ENCODE peak calls at places on chromosomes 7 and 10, in seven cellular contexts. One of them, this sample, is unnamed.
A peak's percentile ranks its signal among the peaks of the same experiment; 100 is the strongest.

GRCh38 chr7:10237306-10237705 is 736.4 kb upstream of the PHF14 start:
- DNase-seq in stomach: no peak
- DNase-seq in prostate gland: no peak
- DNase-seq in HCT116: peak; percentile 16
- DNase-seq in breast epithelium: no peak
- DNase-seq in GM12891: no peak
- DNase-seq in esophagus muscularis mucosa: no peak
- DNase-seq in this sample: no peak

GRCh38 chr10:49140306-49141175 is 6.7 kb upstream of the FAM170B start:
- DNase-seq in stomach: no peak
- DNase-seq in prostate gland: no peak
- DNase-seq in HCT116: no peak
- DNase-seq in breast epithelium: no peak
- DNase-seq in GM12891: no peak
- DNase-seq in esophagus muscularis mucosa: no peak
- DNase-seq in this sample: no peak

GRCh38 chr7:139797607-139798006 is 19.8 kb upstream of the HIPK2 start:
- DNase-seq in stomach: no peak
- DNase-seq in prostate gland: no peak
- DNase-seq in HCT116: no peak
- DNase-seq in breast epithelium: no peak
- DNase-seq in GM12891: no peak
- DNase-seq in esophagus muscularis mucosa: no peak
- DNase-seq in this sample: no peak

GRCh38 chr10:13018171-13018570 is 16.7 kb upstream of the CCDC3 start:
- DNase-seq in stomach: no peak
- DNase-seq in prostate gland: no peak
- DNase-seq in HCT116: no peak
- DNase-seq in breast epithelium: no peak
- DNase-seq in GM12891: no peak
- DNase-seq in esophagus muscularis mucosa: no peak
- DNase-seq in this sample: no peak

GRCh38 chr7:23893172-23893941 is 183.3 kb downstream of the STK31 start:
- DNase-seq in stomach: no peak
- DNase-seq in prostate gland: no peak
- DNase-seq in HCT116: no peak
- DNase-seq in breast epithelium: no peak
- DNase-seq in GM12891: no peak
- DNase-seq in esophagus muscularis mucosa: peak; percentile 80
- DNase-seq in this sample: no peak

GRCh38 chr10:3828404-3829192 is 43.6 kb upstream of the KLF6 start:
- DNase-seq in stomach: no peak
- DNase-seq in prostate gland: no peak
- DNase-seq in HCT116: no peak
- DNase-seq in breast epithelium: no peak
- DNase-seq in GM12891: no peak
- DNase-seq in esophagus muscularis mucosa: no peak
- DNase-seq in this sample: peak; percentile 31

GRCh38 chr10:99443483-99443882 is 13.1 kb upstream of the GOT1 start:
- DNase-seq in stomach: no peak
- DNase-seq in prostate gland: no peak
- DNase-seq in HCT116: no peak
- DNase-seq in breast epithelium: no peak
- DNase-seq in GM12891: no peak
- DNase-seq in esophagus muscularis mucosa: no peak
- DNase-seq in this sample: no peak

GRCh38 chr7:139358541-139359365 is 941 bp upstream of the LUC7L2 start:
- DNase-seq in stomach: no peak
- DNase-seq in prostate gland: peak; percentile 64
- DNase-seq in HCT116: peak; percentile 40
- DNase-seq in breast epithelium: no peak
- DNase-seq in GM12891: peak; percentile 8
- DNase-seq in esophagus muscularis mucosa: peak; percentile 92
- DNase-seq in this sample: peak; percentile 30

GRCh38 chr7:126698446-126698845 is 554.3 kb downstream of the GRM8 start:
- DNase-seq in stomach: no peak
- DNase-seq in prostate gland: no peak
- DNase-seq in HCT116: no peak
- DNase-seq in breast epithelium: no peak
- DNase-seq in GM12891: no peak
- DNase-seq in esophagus muscularis mucosa: no peak
- DNase-seq in this sample: no peak

GRCh38 chr7:95322396-95322795 is 1.9 kb downstream of the PON1 start:
- DNase-seq in stomach: no peak
- DNase-seq in prostate gland: no peak
- DNase-seq in HCT116: no peak
- DNase-seq in breast epithelium: no peak
- DNase-seq in GM12891: no peak
- DNase-seq in esophagus muscularis mucosa: peak; percentile 79
- DNase-seq in this sample: no peak

GRCh38 chr10:131682271-131682962 is 218.4 kb upstream of the PPP2R2D start:
- DNase-seq in stomach: no peak
- DNase-seq in prostate gland: no peak
- DNase-seq in HCT116: no peak
- DNase-seq in breast epithelium: no peak
- DNase-seq in GM12891: no peak
- DNase-seq in esophagus muscularis mucosa: no peak
- DNase-seq in this sample: no peak

GRCh38 chr7:44615149-44615611 is 8.8 kb downstream of the OGDH start:
- DNase-seq in stomach: peak; percentile 40
- DNase-seq in prostate gland: no peak
- DNase-seq in HCT116: no peak
- DNase-seq in breast epithelium: no peak
- DNase-seq in GM12891: no peak
- DNase-seq in esophagus muscularis mucosa: no peak
- DNase-seq in this sample: no peak

GRCh38 chr7:27235387-27236052 is 7.1 kb upstream of the EVX1 start:
- DNase-seq in stomach: peak; percentile 50
- DNase-seq in prostate gland: peak; percentile 77
- DNase-seq in HCT116: peak; percentile 16
- DNase-seq in breast epithelium: no peak
- DNase-seq in GM12891: no peak
- DNase-seq in esophagus muscularis mucosa: no peak
- DNase-seq in this sample: no peak

GRCh38 chr7:47514818-47515217 is 67.1 kb downstream of the TNS3 start:
- DNase-seq in stomach: no peak
- DNase-seq in prostate gland: no peak
- DNase-seq in HCT116: no peak
- DNase-seq in breast epithelium: no peak
- DNase-seq in GM12891: no peak
- DNase-seq in esophagus muscularis mucosa: no peak
- DNase-seq in this sample: no peak

GRCh38 chr10:61793760-61794713 is 107.5 kb upstream of the ARID5B start:
- DNase-seq in stomach: no peak
- DNase-seq in prostate gland: no peak
- DNase-seq in HCT116: no peak
- DNase-seq in breast epithelium: no peak
- DNase-seq in GM12891: no peak
- DNase-seq in esophagus muscularis mucosa: no peak
- DNase-seq in this sample: no peak

GRCh38 chr10:114893248-114893647 is 44.7 kb upstream of the TRUB1 start:
- DNase-seq in stomach: no peak
- DNase-seq in prostate gland: no peak
- DNase-seq in HCT116: peak; percentile 55
- DNase-seq in breast epithelium: no peak
- DNase-seq in GM12891: no peak
- DNase-seq in esophagus muscularis mucosa: no peak
- DNase-seq in this sample: no peak

GRCh38 chr10:8051109-8051781 is 3.2 kb upstream of the GATA3 start:
- DNase-seq in stomach: no peak
- DNase-seq in prostate gland: no peak
- DNase-seq in HCT116: no peak
- DNase-seq in breast epithelium: no peak
- DNase-seq in GM12891: no peak
- DNase-seq in esophagus muscularis mucosa: no peak
- DNase-seq in this sample: no peak

GRCh38 chr10:133278577-133279265 is 2.1 kb upstream of the ADAM8 start:
- DNase-seq in stomach: peak; percentile 82
- DNase-seq in prostate gland: peak; percentile 69
- DNase-seq in HCT116: no peak
- DNase-seq in breast epithelium: no peak
- DNase-seq in GM12891: peak; percentile 86
- DNase-seq in esophagus muscularis mucosa: no peak
- DNase-seq in this sample: peak; percentile 73

GRCh38 chr7:32119790-32120196 is 49.6 kb upstream of the PDE1C start:
- DNase-seq in stomach: no peak
- DNase-seq in prostate gland: no peak
- DNase-seq in HCT116: no peak
- DNase-seq in breast epithelium: no peak
- DNase-seq in GM12891: no peak
- DNase-seq in esophagus muscularis mucosa: no peak
- DNase-seq in this sample: no peak

GRCh38 chr7:44709945-44710596 is 38.6 kb upstream of the ZMIZ2 start:
- DNase-seq in stomach: no peak
- DNase-seq in prostate gland: no peak
- DNase-seq in HCT116: no peak
- DNase-seq in breast epithelium: no peak
- DNase-seq in GM12891: no peak
- DNase-seq in esophagus muscularis mucosa: no peak
- DNase-seq in this sample: no peak

GRCh38 chr7:146094356-146094755 is 22.2 kb upstream of the CNTNAP2 start:
- DNase-seq in stomach: no peak
- DNase-seq in prostate gland: no peak
- DNase-seq in HCT116: no peak
- DNase-seq in breast epithelium: no peak
- DNase-seq in GM12891: no peak
- DNase-seq in esophagus muscularis mucosa: no peak
- DNase-seq in this sample: no peak

GRCh38 chr10:31906039-31906438 is 22.6 kb downstream of the ARHGAP12 start:
- DNase-seq in stomach: no peak
- DNase-seq in prostate gland: no peak
- DNase-seq in HCT116: no peak
- DNase-seq in breast epithelium: no peak
- DNase-seq in GM12891: no peak
- DNase-seq in esophagus muscularis mucosa: no peak
- DNase-seq in this sample: no peak

GRCh38 chr7:138235207-138235606 is 158.9 kb downstream of the AKR1D1 start:
- DNase-seq in stomach: peak; percentile 49
- DNase-seq in prostate gland: no peak
- DNase-seq in HCT116: no peak
- DNase-seq in breast epithelium: no peak
- DNase-seq in GM12891: no peak
- DNase-seq in esophagus muscularis mucosa: no peak
- DNase-seq in this sample: no peak

GRCh38 chr7:132683967-132684690 is 107.9 kb upstream of the PLXNA4 start:
- DNase-seq in stomach: no peak
- DNase-seq in prostate gland: no peak
- DNase-seq in HCT116: no peak
- DNase-seq in breast epithelium: no peak
- DNase-seq in GM12891: no peak
- DNase-seq in esophagus muscularis mucosa: no peak
- DNase-seq in this sample: no peak

GRCh38 chr10:113982745-113983144 is 60.9 kb upstream of the ADRB1 start:
- DNase-seq in stomach: peak; percentile 86
- DNase-seq in prostate gland: peak; percentile 73
- DNase-seq in HCT116: no peak
- DNase-seq in breast epithelium: peak; percentile 54
- DNase-seq in GM12891: no peak
- DNase-seq in esophagus muscularis mucosa: no peak
- DNase-seq in this sample: peak; percentile 25

GRCh38 chr10:14123066-14123465 is 207.7 kb downstream of the FRMD4A start:
- DNase-seq in stomach: no peak
- DNase-seq in prostate gland: no peak
- DNase-seq in HCT116: no peak
- DNase-seq in breast epithelium: no peak
- DNase-seq in GM12891: no peak
- DNase-seq in esophagus muscularis mucosa: no peak
- DNase-seq in this sample: no peak

GRCh38 chr7:56063882-56064625 is at the start of gene SUMF2:
- DNase-seq in stomach: peak; percentile 92
- DNase-seq in prostate gland: peak; percentile 89
- DNase-seq in HCT116: peak; percentile 78
- DNase-seq in breast epithelium: peak; percentile 85
- DNase-seq in GM12891: peak; percentile 91
- DNase-seq in esophagus muscularis mucosa: peak; percentile 97
- DNase-seq in this sample: peak; percentile 95

GRCh38 chr7:158722574-158723237 is 18.1 kb upstream of the NCAPG2 start:
- DNase-seq in stomach: no peak
- DNase-seq in prostate gland: no peak
- DNase-seq in HCT116: no peak
- DNase-seq in breast epithelium: no peak
- DNase-seq in GM12891: no peak
- DNase-seq in esophagus muscularis mucosa: no peak
- DNase-seq in this sample: no peak

GRCh38 chr7:158720107-158720506 is 15.5 kb upstream of the NCAPG2 start:
- DNase-seq in stomach: no peak
- DNase-seq in prostate gland: no peak
- DNase-seq in HCT116: no peak
- DNase-seq in breast epithelium: no peak
- DNase-seq in GM12891: no peak
- DNase-seq in esophagus muscularis mucosa: no peak
- DNase-seq in this sample: no peak

GRCh38 chr7:158716802-158717201 is 12.2 kb upstream of the NCAPG2 start:
- DNase-seq in stomach: no peak
- DNase-seq in prostate gland: no peak
- DNase-seq in HCT116: no peak
- DNase-seq in breast epithelium: no peak
- DNase-seq in GM12891: no peak
- DNase-seq in esophagus muscularis mucosa: no peak
- DNase-seq in this sample: no peak
- TF ChIP-seq POLR2AphosphoS5 in stomach: no peak
- TF ChIP-seq POLR2AphosphoS5 in prostate gland: no peak
- TF ChIP-seq POLR2AphosphoS5 in HCT116: no peak
- TF ChIP-seq POLR2AphosphoS5 in breast epithelium: no peak
- TF ChIP-seq POLR2AphosphoS5 in GM12891: no peak
- TF ChIP-seq POLR2AphosphoS5 in esophagus muscularis mucosa: no peak
- TF ChIP-seq POLR2AphosphoS5 in this sample: no peak

GRCh38 chr7:7182156-7183060 is at the start of gene C1GALT1:
- DNase-seq in stomach: peak; percentile 98
- DNase-seq in prostate gland: peak; percentile 97
- DNase-seq in HCT116: peak; percentile 93
- DNase-seq in breast epithelium: peak; percentile 94
- DNase-seq in GM12891: peak; percentile 71
- DNase-seq in esophagus muscularis mucosa: peak; percentile 99
- DNase-seq in this sample: peak; percentile 64
- TF ChIP-seq POLR2A in stomach: no peak
- TF ChIP-seq POLR2A in prostate gland: peak; percentile 85
- TF ChIP-seq POLR2A in HCT116: peak; percentile 97
- TF ChIP-seq POLR2A in breast epithelium: peak; percentile 74
- TF ChIP-seq POLR2A in GM12891: no peak
- TF ChIP-seq POLR2A in esophagus muscularis mucosa: no peak
- TF ChIP-seq POLR2A in this sample: peak; percentile 81

DNA sequence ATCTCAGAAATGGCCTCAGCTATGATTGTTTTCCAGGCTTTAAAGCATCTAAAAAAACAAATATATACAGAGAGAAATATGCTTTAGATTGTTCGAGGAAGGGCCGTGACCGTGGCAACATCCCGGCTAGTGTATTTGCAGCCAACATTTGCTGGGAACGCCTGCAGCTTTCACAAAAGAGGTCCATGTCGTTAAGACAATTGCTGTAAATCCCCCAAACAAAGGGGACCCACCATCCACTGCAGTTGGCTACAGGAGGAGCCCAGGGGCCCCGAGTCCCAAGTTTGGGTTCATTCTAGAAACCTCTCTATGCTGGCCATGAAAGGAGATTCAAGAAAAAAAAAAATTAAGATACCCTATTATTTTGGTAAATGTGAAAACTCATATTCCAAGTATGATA is 152.8 kb upstream of the TCF7L2 start:
- DNase-seq in stomach: no peak
- DNase-seq in prostate gland: no peak
- DNase-seq in HCT116: no peak
- DNase-seq in breast epithelium: no peak
- DNase-seq in GM12891: no peak
- DNase-seq in esophagus muscularis mucosa: no peak
- DNase-seq in this sample: no peak
- TF ChIP-seq POLR2AphosphoS5 in stomach: no peak
- TF ChIP-seq POLR2AphosphoS5 in prostate gland: no peak
- TF ChIP-seq POLR2AphosphoS5 in HCT116: no peak
- TF ChIP-seq POLR2AphosphoS5 in breast epithelium: no peak
- TF ChIP-seq POLR2AphosphoS5 in GM12891: no peak
- TF ChIP-seq POLR2AphosphoS5 in esophagus muscularis mucosa: no peak
- TF ChIP-seq POLR2AphosphoS5 in this sample: no peak

GRCh38 chr7:99325597-99326407 is at the start of gene ARPC1A:
- DNase-seq in stomach: peak; percentile 92
- DNase-seq in prostate gland: peak; percentile 81
- DNase-seq in HCT116: peak; percentile 80
- DNase-seq in breast epithelium: peak; percentile 92
- DNase-seq in GM12891: peak; percentile 96
- DNase-seq in esophagus muscularis mucosa: peak; percentile 97
- DNase-seq in this sample: peak; percentile 96
- TF ChIP-seq POLR2A in stomach: no peak
- TF ChIP-seq POLR2A in prostate gland: peak; percentile 84
- TF ChIP-seq POLR2A in HCT116: peak; percentile 95
- TF ChIP-seq POLR2A in breast epithelium: peak; percentile 69
- TF ChIP-seq POLR2A in GM12891: peak; percentile 96
- TF ChIP-seq POLR2A in esophagus muscularis mucosa: peak; percentile 24
- TF ChIP-seq POLR2A in this sample: peak; percentile 98

This sample was measured in GM12892.